ENCODE peak calls at places on chromosomes 13 and 19, in six cellular contexts. Y, G, Q, K, U and H are unnamed samples.

GRCh38 chr13:52846567-52847321 is 1.7 kb downstream of the PCDH8 start:
- DNase-seq in Y (peak; percentile 75), G (no peak), Q (no peak), K (no peak), U (no peak), H (peak; percentile 58)

GRCh38 chr19:45729774-45730388 is 815 bp downstream of the FBXO46 start:
- DNase-seq in Y (no peak), G (peak; percentile 51), Q (no peak), K (no peak), U (no peak), H (no peak)

GRCh38 chr13:113407103-113407530 is 43.2 kb upstream of the GRTP1 start:
- DNase-seq in Y (no peak), G (no peak), Q (no peak), K (no peak), U (no peak), H (no peak)

GRCh38 chr19:12987781-12988180 is 7.5 kb upstream of the NFIX start:
- DNase-seq in Y (no peak), G (no peak), Q (no peak), K (no peak), U (no peak), H (no peak)

GRCh38 chr19:46232938-46233621 is 3.5 kb downstream of the IGFL1 start:
- DNase-seq in Y (no peak), G (no peak), Q (no peak), K (no peak), U (peak; percentile 2), H (no peak)

GRCh38 chr13:25062479-25062878 is 33.5 kb upstream of the PABPC3 start:
- DNase-seq in Y (no peak), G (no peak), Q (no peak), K (no peak), U (no peak), H (no peak)

GRCh38 chr19:13783565-13784500 is 9.6 kb downstream of the C19orf53 start:
- DNase-seq in Y (no peak), G (no peak), Q (no peak), K (no peak), U (no peak), H (no peak)

GRCh38 chr13:65472336-65472735 is 1757.8 kb downstream of the PCDH9 start:
- DNase-seq in Y (no peak), G (no peak), Q (no peak), K (no peak), U (no peak), H (no peak)

GRCh38 chr13:46860734-46861133 is 36.1 kb downstream of the HTR2A start:
- DNase-seq in Y (peak; percentile 55), G (no peak), Q (no peak), K (no peak), U (no peak), H (no peak)

GRCh38 chr13:72839831-72840426 is 58.0 kb downstream of the PIBF1 start:
- DNase-seq in Y (peak; percentile 56), G (peak; percentile 3), Q (peak; percentile 56), K (no peak), U (peak; percentile 15), H (peak; percentile 59)

GRCh38 chr19:42250666-42251531 is 4.0 kb downstream of the ERF start:
- DNase-seq in Y (peak; percentile 48), G (no peak), Q (no peak), K (no peak), U (no peak), H (peak; percentile 7)

GRCh38 chr19:19561946-19562664 is 24.0 kb downstream of the CILP2 start:
- DNase-seq in Y (no peak), G (no peak), Q (no peak), K (no peak), U (no peak), H (no peak)

GRCh38 chr19:46697142-46697960 is 19.6 kb downstream of the PRKD2 start:
- DNase-seq in Y (peak; percentile 72), G (no peak), Q (no peak), K (peak; percentile 96), U (peak; percentile 100), H (peak; percentile 97)

GRCh38 chr13:31072041-31072440 is 89.7 kb downstream of the HSPH1 start:
- DNase-seq in Y (no peak), G (no peak), Q (no peak), K (no peak), U (no peak), H (no peak)

GRCh38 chr13:100633461-100633860 is 41.1 kb downstream of the TMTC4 start:
- DNase-seq in Y (no peak), G (no peak), Q (peak; percentile 6), K (no peak), U (no peak), H (no peak)

GRCh38 chr19:49686503-49687088 is 2.8 kb upstream of the ADM5 start:
- DNase-seq in Y (no peak), G (no peak), Q (no peak), K (no peak), U (no peak), H (no peak)

GRCh38 chr19:35093941-35094647 is 21.5 kb upstream of the FXYD3 start:
- DNase-seq in Y (peak; percentile 72), G (no peak), Q (no peak), K (no peak), U (no peak), H (no peak)

GRCh38 chr13:94343243-94343585 is 136.3 kb downstream of the DCT start:
- DNase-seq in Y (no peak), G (no peak), Q (no peak), K (no peak), U (no peak), H (no peak)

GRCh38 chr13:91145806-91146205 is 201.7 kb upstream of the MIR17HG start:
- DNase-seq in Y (no peak), G (no peak), Q (no peak), K (no peak), U (no peak), H (no peak)

DNA sequence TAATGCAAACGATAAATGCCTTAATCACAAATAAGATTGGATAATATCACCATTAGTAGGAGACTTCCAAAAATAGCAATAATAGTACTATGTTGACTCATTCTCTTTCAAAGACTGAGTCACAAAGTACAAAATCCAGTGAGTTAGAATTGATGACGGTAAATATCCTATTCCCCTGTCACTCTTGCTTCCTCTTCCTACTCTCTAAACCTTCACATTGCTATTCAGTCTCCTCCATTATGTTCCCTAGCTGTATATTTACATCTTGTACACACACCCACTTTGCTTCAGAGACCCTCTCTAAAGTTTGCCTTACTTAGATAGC is 26.3 kb upstream of the INTS6 start:
- DNase-seq in Y (no peak), G (no peak), Q (peak; percentile 51), K (no peak), U (no peak), H (no peak)
- TF ChIP-seq GABPA in Y (no peak), G (no peak), Q (no peak), K (no peak), U (no peak), H (no peak)

DNA sequence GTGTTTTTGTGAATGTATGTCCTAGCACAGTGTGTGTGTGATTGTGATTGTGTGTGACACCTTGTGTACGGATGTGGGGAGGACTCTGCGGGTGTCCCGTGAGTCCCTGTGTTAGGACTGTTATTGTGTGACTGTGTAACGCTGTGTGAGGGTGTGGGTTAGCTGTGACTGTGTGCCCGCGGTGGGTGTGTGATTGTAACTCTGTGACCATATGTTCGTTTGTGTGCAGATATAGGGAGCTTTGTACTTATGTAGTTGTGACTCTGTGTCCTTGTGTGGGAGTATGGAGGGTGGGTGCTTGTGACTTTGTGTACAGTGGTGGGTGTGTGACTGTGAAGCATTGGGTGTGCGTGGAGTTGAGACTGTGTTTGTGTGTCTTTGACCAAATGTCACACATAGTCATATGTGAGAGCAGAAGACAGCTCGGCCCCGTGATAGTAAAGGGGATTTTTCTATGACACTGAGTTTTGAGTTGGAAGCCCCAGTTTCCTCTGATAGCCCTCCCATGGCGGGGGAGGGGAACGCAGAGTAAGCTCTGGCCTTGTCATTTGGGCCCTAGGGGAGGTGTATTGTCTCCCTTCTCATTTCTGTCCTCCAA is 949 bp upstream of the ZNF260 start:
- DNase-seq in Y (peak; percentile 25), G (peak; percentile 19), Q (peak; percentile 8), K (no peak), U (peak; percentile 52), H (peak; percentile 20)
- H3K4me3 ChIP-seq in Y (peak overlapping the region; percentile 73), G (peak overlapping the region; percentile 76), Q (peak overlapping the region; percentile 73), K (peak overlapping the region; percentile 81), U (peak overlapping the region; percentile 72), H (peak overlapping the region; percentile 72)

DNA sequence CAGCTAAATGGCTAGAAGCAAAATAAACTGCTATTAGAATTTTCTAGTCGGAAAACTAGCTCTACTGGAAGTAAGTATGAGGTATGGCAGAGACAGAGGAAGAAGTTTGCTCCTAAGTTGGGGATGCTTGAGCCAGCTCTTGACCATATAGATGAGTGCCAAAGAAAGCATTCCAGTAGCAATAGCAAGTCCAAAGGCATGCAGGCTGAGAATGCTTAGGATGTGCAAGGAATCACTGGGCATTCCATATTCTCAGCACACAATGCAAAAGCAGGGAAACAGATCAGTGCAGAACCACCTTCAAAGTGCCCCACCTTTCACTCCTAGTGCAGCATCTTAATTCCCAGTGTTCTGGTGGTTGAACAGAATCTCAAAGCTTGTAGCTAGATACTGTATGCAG is 32.9 kb downstream of the SERTM1 start:
- DNase-seq in Y (no peak), G (no peak), Q (no peak), K (no peak), U (no peak), H (no peak)
- TF ChIP-seq GABPA in Y (no peak), G (no peak), Q (no peak), K (no peak), U (no peak), H (no peak)

GRCh38 chr19:54137913-54138776 is 583 bp downstream of the CNOT3 start:
- DNase-seq in Y (peak; percentile 75), G (no peak), Q (no peak), K (no peak), U (peak; percentile 78), H (no peak)

GRCh38 chr19:54138777-54139256 is 1.3 kb downstream of the CNOT3 start:
- DNase-seq in Y (no peak), G (no peak), Q (no peak), K (no peak), U (no peak), H (no peak)

GRCh38 chr19:54136086-54136863 is 1.3 kb upstream of the CNOT3 start:
- DNase-seq in Y (peak; percentile 50), G (no peak), Q (no peak), K (no peak), U (no peak), H (no peak)

GRCh38 chr19:54136864-54137113 is 773 bp upstream of the CNOT3 start:
- DNase-seq in Y (no peak), G (no peak), Q (no peak), K (no peak), U (no peak), H (no peak)

DNA sequence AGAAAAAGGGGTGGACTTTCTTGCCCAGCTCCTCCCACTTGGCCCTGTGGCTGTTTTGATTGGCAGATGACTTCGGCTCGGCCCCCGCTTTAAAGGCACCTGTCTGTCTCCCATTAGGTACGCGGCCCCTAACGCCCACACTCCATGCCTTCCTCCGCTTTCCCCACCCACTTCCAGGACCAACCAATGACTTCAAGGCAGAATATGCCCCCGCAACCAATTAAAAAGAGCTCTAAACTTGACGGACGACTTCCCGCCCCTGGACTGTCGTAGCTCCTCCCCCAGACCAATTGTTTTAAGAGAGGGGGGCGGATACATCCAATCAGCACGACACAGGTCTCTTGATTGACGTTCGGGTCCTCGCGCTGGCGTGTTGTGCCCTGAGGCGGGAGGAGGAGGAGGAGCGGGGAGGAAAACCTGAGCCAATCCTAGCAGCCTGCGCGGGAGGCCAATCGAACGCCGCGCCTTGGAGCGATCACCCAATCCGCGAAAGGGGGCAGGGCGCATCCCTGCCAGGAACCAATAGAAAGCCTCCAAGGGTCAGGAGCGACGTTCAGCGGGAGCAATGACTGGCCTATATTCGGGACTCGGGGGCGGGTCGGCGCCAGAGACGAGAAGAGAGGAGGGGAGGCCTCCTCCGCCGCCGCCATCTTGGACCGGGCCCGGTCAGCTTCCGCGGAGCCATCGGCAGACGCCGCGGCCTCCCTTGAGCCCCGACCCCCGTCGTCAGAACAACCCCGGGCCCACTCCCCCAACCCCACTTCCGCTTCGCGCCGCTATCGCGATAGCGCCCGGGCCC is at the start of gene CNOT3:
- DNase-seq in Y (peak; percentile 96), G (peak; percentile 100), Q (peak; percentile 100), K (peak; percentile 100), U (peak; percentile 95), H (peak; percentile 100)
- H3K4me3 ChIP-seq in Y (peak within 1 kb of the TSS; percentile 76), G (peak within 1 kb of the TSS; percentile 91), Q (peak within 1 kb of the TSS; percentile 74), K (peak within 1 kb of the TSS; percentile 84), U (peak within 1 kb of the TSS; percentile 93), H (peak within 1 kb of the TSS; percentile 78)